ENCODE peak calls at places on chromosome 7, in six cellular contexts. One of them, this sample, is unnamed.

GRCh38 chr7:123747620-123748141 is 1.1 kb downstream of the WASL start:
- DNase-seq in RWPE1: peak; percentile 82
- DNase-seq in lower leg skin: peak; percentile 44
- DNase-seq in tibial artery: peak; percentile 70
- DNase-seq in foreskin keratinocyte: peak; percentile 61
- DNase-seq in adrenal gland: peak; percentile 73
- DNase-seq in this sample: peak; percentile 8

GRCh38 chr7:106400990-106401389 is 116.2 kb upstream of the NAMPT start:
- DNase-seq in tibial artery: no peak
- DNase-seq in adrenal gland: no peak
- DNase-seq in foreskin keratinocyte: no peak
- DNase-seq in RWPE1: no peak
- DNase-seq in lower leg skin: no peak
- DNase-seq in this sample: no peak

GRCh38 chr7:28573751-28574295 is 161.5 kb downstream of the CREB5 start:
- DNase-seq in tibial artery: no peak
- DNase-seq in adrenal gland: peak; percentile 37
- DNase-seq in foreskin keratinocyte: no peak
- DNase-seq in lower leg skin: no peak
- DNase-seq in RWPE1: no peak
- DNase-seq in this sample: no peak

GRCh38 chr7:113698556-113699220 is 220.1 kb downstream of the PPP1R3A start:
- DNase-seq in RWPE1: peak; percentile 13
- DNase-seq in foreskin keratinocyte: peak; percentile 15
- DNase-seq in adrenal gland: peak; percentile 7
- DNase-seq in tibial artery: no peak
- DNase-seq in lower leg skin: no peak
- DNase-seq in this sample: no peak

GRCh38 chr7:3825491-3825890 is 524.4 kb downstream of the SDK1 start:
- DNase-seq in lower leg skin: no peak
- DNase-seq in foreskin keratinocyte: no peak
- DNase-seq in tibial artery: no peak
- DNase-seq in RWPE1: no peak
- DNase-seq in adrenal gland: no peak
- DNase-seq in this sample: no peak

GRCh38 chr7:133512560-133512959 is 259.7 kb downstream of the EXOC4 start:
- DNase-seq in tibial artery: no peak
- DNase-seq in RWPE1: no peak
- DNase-seq in lower leg skin: no peak
- DNase-seq in adrenal gland: no peak
- DNase-seq in foreskin keratinocyte: peak; percentile 40
- DNase-seq in this sample: no peak

GRCh38 chr7:40979296-40979695 is 723.6 kb downstream of the INHBA start:
- DNase-seq in RWPE1: no peak
- DNase-seq in adrenal gland: no peak
- DNase-seq in tibial artery: no peak
- DNase-seq in lower leg skin: no peak
- DNase-seq in foreskin keratinocyte: no peak
- DNase-seq in this sample: no peak

GRCh38 chr7:151139791-151140190 is 27.7 kb downstream of the GBX1 start:
- DNase-seq in lower leg skin: no peak
- DNase-seq in foreskin keratinocyte: no peak
- DNase-seq in RWPE1: no peak
- DNase-seq in adrenal gland: no peak
- DNase-seq in tibial artery: no peak
- DNase-seq in this sample: no peak

GRCh38 chr7:100208911-100209408 is 10.8 kb upstream of the PVRIG start:
- DNase-seq in adrenal gland: no peak
- DNase-seq in lower leg skin: no peak
- DNase-seq in foreskin keratinocyte: no peak
- DNase-seq in RWPE1: no peak
- DNase-seq in tibial artery: no peak
- DNase-seq in this sample: no peak

GRCh38 chr7:30347226-30348082 is 63.1 kb downstream of the ZNRF2 start:
- DNase-seq in RWPE1: no peak
- DNase-seq in tibial artery: no peak
- DNase-seq in lower leg skin: no peak
- DNase-seq in adrenal gland: no peak
- DNase-seq in foreskin keratinocyte: no peak
- DNase-seq in this sample: no peak

GRCh38 chr7:106646256-106646655 is 14.7 kb downstream of the CCDC71L start:
- DNase-seq in RWPE1: no peak
- DNase-seq in foreskin keratinocyte: peak; percentile 58
- DNase-seq in adrenal gland: no peak
- DNase-seq in lower leg skin: no peak
- DNase-seq in tibial artery: no peak
- DNase-seq in this sample: no peak

GRCh38 chr7:22586806-22587180 is 86.8 kb upstream of the STEAP1B start:
- DNase-seq in tibial artery: no peak
- DNase-seq in foreskin keratinocyte: peak; percentile 62
- DNase-seq in lower leg skin: no peak
- DNase-seq in adrenal gland: no peak
- DNase-seq in RWPE1: no peak
- DNase-seq in this sample: no peak
- TF ChIP-seq CTCF in tibial artery: peak; percentile 15
- TF ChIP-seq CTCF in foreskin keratinocyte: peak; percentile 70
- TF ChIP-seq CTCF in lower leg skin: no peak
- TF ChIP-seq CTCF in adrenal gland: no peak
- TF ChIP-seq CTCF in RWPE1: no peak
- TF ChIP-seq CTCF in this sample: no peak

DNA sequence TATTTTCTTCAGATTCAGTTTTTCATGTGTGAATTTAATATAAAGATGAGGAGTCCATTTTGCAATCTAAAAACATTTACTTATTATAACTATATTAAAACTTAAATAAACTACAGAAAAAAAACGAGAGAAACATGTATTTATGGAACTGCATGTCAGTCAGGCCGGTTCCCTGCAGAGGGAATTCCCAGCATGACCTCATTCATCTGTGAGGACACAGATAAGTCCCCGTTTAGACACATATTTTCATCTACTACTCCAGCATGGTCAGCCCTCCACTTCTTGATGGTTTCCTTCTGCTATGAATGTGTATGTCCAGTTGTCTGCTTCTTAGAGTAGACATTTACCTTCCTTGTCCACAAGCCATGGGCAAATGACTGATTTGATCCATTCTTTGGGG is 339.1 kb downstream of the SEMA3D start:
- DNase-seq in lower leg skin: no peak
- DNase-seq in RWPE1: no peak
- DNase-seq in tibial artery: no peak
- DNase-seq in foreskin keratinocyte: no peak
- DNase-seq in adrenal gland: no peak
- DNase-seq in this sample: no peak
- TF ChIP-seq CTCF in lower leg skin: no peak
- TF ChIP-seq CTCF in RWPE1: no peak
- TF ChIP-seq CTCF in tibial artery: no peak
- TF ChIP-seq CTCF in foreskin keratinocyte: no peak
- TF ChIP-seq CTCF in adrenal gland: no peak
- TF ChIP-seq CTCF in this sample: no peak

DNA sequence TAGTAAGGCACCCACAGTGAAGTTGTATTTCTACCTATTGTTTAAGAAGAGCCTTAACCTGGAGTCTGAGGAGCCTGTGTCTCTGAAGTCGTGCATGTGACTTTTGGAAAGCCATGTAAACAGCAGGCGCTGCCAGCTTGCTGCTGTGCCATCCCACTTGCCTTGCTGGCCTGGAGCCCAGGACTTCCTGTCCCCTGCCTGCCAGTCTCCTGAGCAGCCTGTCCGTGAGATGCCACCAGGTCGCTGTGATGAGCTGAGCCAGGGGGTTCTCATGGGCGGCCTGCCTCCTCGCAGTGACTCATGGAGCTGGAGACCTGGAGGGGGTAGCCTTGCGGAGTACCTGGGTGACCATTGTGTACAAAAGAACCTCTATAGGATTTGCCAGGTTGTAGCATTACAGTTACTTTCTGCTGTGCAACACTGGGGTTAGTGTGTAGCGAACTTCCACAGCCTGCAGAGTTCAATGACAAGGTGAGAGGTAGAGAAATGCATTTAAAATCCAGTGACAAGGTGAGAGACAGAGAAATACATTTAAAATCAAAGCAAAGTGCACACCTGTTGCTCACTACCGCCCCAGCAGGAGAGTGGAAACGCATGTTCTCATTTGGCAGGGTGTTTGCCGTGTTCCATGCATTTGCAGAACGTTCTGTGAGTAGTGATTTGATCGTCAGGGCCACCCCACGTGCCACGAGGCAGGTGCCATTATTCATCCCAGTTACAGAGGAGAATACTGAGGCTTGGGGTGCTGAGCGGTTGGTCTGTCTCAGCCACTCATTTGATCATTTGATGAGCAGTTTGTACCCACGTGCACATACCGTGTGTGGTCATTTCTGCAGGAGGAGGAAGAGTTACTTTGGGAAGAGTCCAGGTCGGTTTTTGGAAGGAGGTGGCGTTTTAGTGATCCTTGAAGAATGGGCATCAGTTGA is 36.6 kb upstream of the BHLHA15 start:
- DNase-seq in tibial artery: no peak
- DNase-seq in RWPE1: no peak
- DNase-seq in adrenal gland: no peak
- DNase-seq in lower leg skin: no peak
- DNase-seq in foreskin keratinocyte: no peak
- DNase-seq in this sample: no peak
- TF ChIP-seq CTCF in tibial artery: no peak
- TF ChIP-seq CTCF in RWPE1: no peak
- TF ChIP-seq CTCF in adrenal gland: no peak
- TF ChIP-seq CTCF in lower leg skin: no peak
- TF ChIP-seq CTCF in foreskin keratinocyte: no peak
- TF ChIP-seq CTCF in this sample: no peak

DNA sequence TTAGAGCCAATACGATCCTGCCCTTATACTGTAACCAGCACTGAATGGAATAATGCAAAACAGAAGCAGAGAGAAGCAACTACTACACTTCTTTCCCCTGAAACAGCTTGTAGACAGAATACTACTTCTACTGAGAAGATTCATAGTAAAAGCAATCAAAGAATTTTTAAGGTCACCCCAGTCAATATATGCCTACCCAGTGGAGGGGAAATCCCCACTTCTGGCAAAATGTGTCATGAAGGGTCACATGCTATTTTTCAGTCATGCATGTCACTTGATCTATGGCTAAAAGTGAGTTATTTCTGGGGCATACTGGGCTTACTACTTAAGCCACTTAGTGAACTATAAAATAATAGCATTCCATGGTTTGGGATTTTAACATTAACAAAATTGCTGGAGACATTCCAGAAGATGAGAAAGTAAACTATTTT is 25.6 kb downstream of the IRF5 start:
- DNase-seq in lower leg skin: no peak
- DNase-seq in adrenal gland: no peak
- DNase-seq in RWPE1: no peak
- DNase-seq in tibial artery: no peak
- DNase-seq in foreskin keratinocyte: peak; percentile 22
- DNase-seq in this sample: no peak
- TF ChIP-seq CTCF in lower leg skin: no peak
- TF ChIP-seq CTCF in adrenal gland: no peak
- TF ChIP-seq CTCF in RWPE1: no peak
- TF ChIP-seq CTCF in tibial artery: no peak
- TF ChIP-seq CTCF in foreskin keratinocyte: no peak
- TF ChIP-seq CTCF in this sample: no peak